ENCODE peak calls at places on chromosomes 4 and X, in eight cellular contexts. X, O, P, L, S, F, C and R are unnamed samples.

GRCh38 chr4:87392183-87392582 is 1.2 kb upstream of the HSD17B11 start:
- DNase-seq in X (no peak), O (no peak), P (no peak), L (no peak), S (no peak), F (no peak), C (no peak), R (no peak)

GRCh38 chr4:158068063-158068462 is 104.8 kb downstream of the GASK1B start:
- DNase-seq in X (no peak), O (no peak), P (no peak), L (no peak), S (no peak), F (no peak), C (no peak), R (no peak)

GRCh38 chrX:13270360-13270759 is 49.5 kb downstream of the ATXN3L start:
- DNase-seq in X (no peak), O (no peak), P (no peak), L (no peak), S (no peak), F (no peak), C (no peak), R (no peak)

GRCh38 chrX:75038925-75039324 is 113.7 kb upstream of the NEXMIF start:
- DNase-seq in X (no peak), O (peak; percentile 41), P (no peak), L (peak; percentile 13), S (no peak), F (peak; percentile 10), C (no peak), R (no peak)

GRCh38 chrX:52933976-52934703 is 24.2 kb downstream of the FAM156A start:
- DNase-seq in X (no peak), O (no peak), P (no peak), L (no peak), S (no peak), F (no peak), C (no peak), R (no peak)

GRCh38 chr4:13539047-13539720 is 5.1 kb downstream of the NKX3-2 start:
- DNase-seq in X (no peak), O (peak; percentile 52), P (no peak), L (no peak), S (peak; percentile 39), F (no peak), C (no peak), R (no peak)

GRCh38 chr4:8904666-8905065 is 33.0 kb upstream of the HMX1 start:
- DNase-seq in X (peak; percentile 51), O (no peak), P (peak; percentile 21), L (no peak), S (no peak), F (no peak), C (no peak), R (no peak)

GRCh38 chr4:4288098-4288497 is 1.9 kb downstream of the LYAR start:
- DNase-seq in X (no peak), O (no peak), P (no peak), L (no peak), S (no peak), F (no peak), C (no peak), R (no peak)

GRCh38 chr4:71472946-71473345 is 134.1 kb downstream of the SLC4A4 start:
- DNase-seq in X (no peak), O (no peak), P (no peak), L (no peak), S (no peak), F (no peak), C (no peak), R (no peak)

GRCh38 chrX:150361777-150362351 is 1.3 kb upstream of the MAMLD1 start:
- DNase-seq in X (peak; percentile 79), O (peak; percentile 41), P (no peak), L (no peak), S (peak; percentile 40), F (no peak), C (no peak), R (no peak)

DNA sequence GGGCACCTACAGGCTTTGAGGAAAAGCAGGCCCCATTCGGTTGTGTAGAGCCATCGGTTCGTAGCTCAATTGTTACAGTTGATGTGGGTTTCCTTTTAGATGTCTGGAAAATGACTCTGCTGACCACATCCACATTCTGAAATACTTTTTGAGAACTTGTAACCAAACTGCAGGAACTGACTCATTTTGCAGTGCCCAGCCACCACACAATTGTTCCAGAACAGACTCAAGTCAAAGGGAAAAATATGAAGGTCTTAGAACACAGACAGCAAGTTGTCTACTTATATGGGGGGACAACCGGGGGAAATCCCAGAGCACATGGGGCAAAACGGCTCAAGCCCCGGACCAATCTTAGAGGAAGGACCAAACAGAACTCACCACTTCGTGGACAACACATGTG is 557.6 kb upstream of the DIPK2B start:
- DNase-seq in X (no peak), O (no peak), P (no peak), L (no peak), S (no peak), F (peak; percentile 85), C (peak; percentile 39), R (no peak)
- TF ChIP-seq POLR2AphosphoS5 in X (no peak), O (no peak), P (no peak), L (no peak), S (peak; percentile 68), F (peak; percentile 32), C (no peak), R (no peak)

GRCh38 chrX:148381603-148382002 is 118.8 kb upstream of the AFF2 start:
- DNase-seq in X (no peak), O (no peak), P (no peak), L (no peak), S (no peak), F (no peak), C (no peak), R (no peak)

GRCh38 chrX:148382983-148383382 is 117.4 kb upstream of the AFF2 start:
- DNase-seq in X (no peak), O (peak; percentile 43), P (no peak), L (no peak), S (no peak), F (no peak), C (no peak), R (no peak)

GRCh38 chrX:148376342-148376741 is 124.1 kb upstream of the AFF2 start:
- DNase-seq in X (no peak), O (no peak), P (no peak), L (no peak), S (no peak), F (no peak), C (no peak), R (no peak)

GRCh38 chrX:148380107-148380506 is 120.3 kb upstream of the AFF2 start:
- DNase-seq in X (no peak), O (no peak), P (no peak), L (no peak), S (no peak), F (peak; percentile 4), C (no peak), R (no peak)

DNA sequence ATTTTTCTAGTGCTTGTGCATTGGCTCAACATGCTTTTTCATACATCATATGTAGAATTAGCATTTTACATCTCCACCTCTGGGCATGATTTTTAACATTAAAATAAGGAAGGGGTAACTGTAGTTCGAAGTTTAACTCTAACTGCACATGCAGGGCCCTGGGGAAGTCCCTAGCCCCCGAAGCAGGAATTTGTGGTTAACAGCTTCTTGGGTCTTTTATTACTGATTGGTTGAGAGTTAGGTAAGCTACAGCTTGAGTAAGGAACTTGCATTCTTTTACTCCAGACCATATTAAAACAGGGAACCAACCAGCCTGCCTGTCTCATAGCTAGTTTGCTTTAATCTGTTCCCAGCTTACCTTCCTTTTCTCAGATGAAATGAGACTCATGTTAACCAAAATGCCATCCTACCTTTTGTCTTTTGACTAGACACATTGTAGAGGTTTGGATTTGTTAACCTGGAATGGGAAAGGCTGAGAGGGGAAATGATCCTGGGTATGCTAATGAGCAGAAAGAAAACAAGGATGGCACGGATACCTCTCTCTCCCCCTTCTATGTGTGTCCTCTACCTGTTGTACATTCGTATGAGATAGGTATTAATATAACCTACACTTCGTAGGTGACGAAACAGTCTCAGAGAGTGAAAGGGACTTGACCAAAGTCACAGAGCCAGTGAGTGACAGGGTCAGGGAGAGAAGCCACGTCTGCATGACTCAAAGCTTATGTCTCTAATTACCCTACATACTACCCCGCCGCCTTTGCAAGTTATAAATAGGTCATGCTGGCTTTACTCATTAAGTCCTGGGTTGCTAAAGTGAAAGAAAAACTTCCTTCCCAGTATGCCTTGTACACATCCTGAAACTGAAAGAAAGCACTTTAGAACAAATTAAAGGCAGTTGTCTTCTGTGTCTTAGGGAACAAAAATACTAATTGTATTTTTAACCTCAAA is 119.5 kb upstream of the AFF2 start:
- DNase-seq in X (no peak), O (no peak), P (no peak), L (no peak), S (no peak), F (peak; percentile 73), C (no peak), R (no peak)
- H3K4me3 ChIP-seq in X (peak overlapping the region; percentile 5), O (no peak overlapping the region), P (no peak overlapping the region), L (no peak overlapping the region), S (no peak overlapping the region), F (peak overlapping the region; percentile 6), C (no peak overlapping the region), R (no peak overlapping the region)

GRCh38 chr4:121951570-121952110 is at the start of gene TRPC3:
- DNase-seq in X (peak; percentile 85), O (peak; percentile 52), P (no peak), L (no peak), S (peak; percentile 69), F (peak; percentile 3), C (no peak), R (no peak)
- H3K27ac ChIP-seq in X (no peak within 1 kb of the TSS), O (no peak within 1 kb of the TSS), P (no peak within 1 kb of the TSS), L (no peak within 1 kb of the TSS), S (no peak within 1 kb of the TSS), F (no peak within 1 kb of the TSS), C (peak within 1 kb of the TSS; percentile 45), R (no peak within 1 kb of the TSS)

GRCh38 chr4:12488672-12489071 is 995.5 kb downstream of the RAB28 start:
- DNase-seq in X (no peak), O (peak; percentile 1), P (no peak), L (no peak), S (peak; percentile 54), F (no peak), C (no peak), R (no peak)
- TF ChIP-seq POLR2AphosphoS5 in X (no peak), O (no peak), P (no peak), L (no peak), S (peak; percentile 49), F (no peak), C (no peak), R (no peak)